ENCODE peak calls at places on chromosomes 2 and 18, in seven cellular contexts. Z is heart left ventricle; S is neural crest cell; U is transverse colon; G is activated naive CD4-positive, alpha-beta T cell treated with anti-CD3 and anti-CD28 coated beads for 36 hours; J is SK-N-SH; M is HFFc6. F is an unnamed sample.

GRCh38 chr18:68275616-68276015 is 439.3 kb downstream of the TMX3 start:
- DNase-seq in Z (no peak), S (no peak), U (no peak), G (no peak), J (no peak), M (peak; percentile 77), F (no peak)

GRCh38 chr2:287471-287885 is 413 bp downstream of the ALKAL2 start:
- DNase-seq in Z (no peak), S (no peak), U (peak; percentile 27), G (peak; percentile 7), J (peak; percentile 87), M (no peak), F (no peak)

GRCh38 chr18:56148373-56148772 is 490.0 kb downstream of the TXNL1 start:
- DNase-seq in Z (no peak), S (no peak), U (no peak), G (no peak), J (no peak), M (peak; percentile 86), F (no peak)

GRCh38 chr2:102753563-102754159 is 8.2 kb upstream of the TMEM182 start:
- DNase-seq in Z (no peak), S (peak; percentile 21), U (peak; percentile 13), G (peak; percentile 41), J (peak; percentile 18), M (peak; percentile 58), F (no peak)

GRCh38 chr2:218229239-218229638 is 12.2 kb downstream of the ARPC2 start:
- DNase-seq in Z (no peak), S (no peak), U (no peak), G (peak; percentile 66), J (no peak), M (peak; percentile 74), F (no peak)

GRCh38 chr18:44856157-44856556 is 175.5 kb downstream of the SETBP1 start:
- DNase-seq in Z (no peak), S (no peak), U (no peak), G (no peak), J (no peak), M (no peak), F (no peak)

GRCh38 chr18:21489119-21489750 is 111.3 kb downstream of the ESCO1 start:
- DNase-seq in Z (no peak), S (peak; percentile 24), U (peak; percentile 47), G (peak; percentile 52), J (peak; percentile 71), M (peak; percentile 33), F (no peak)

GRCh38 chr18:41967680-41968079 is 12.6 kb downstream of the PIK3C3 start:
- DNase-seq in Z (peak; percentile 33), S (no peak), U (no peak), G (no peak), J (no peak), M (no peak), F (no peak)

GRCh38 chr2:207067476-207067875 is 98.3 kb downstream of the KLF7 start:
- DNase-seq in Z (no peak), S (no peak), U (no peak), G (no peak), J (peak; percentile 62), M (no peak), F (no peak)

GRCh38 chr2:172927381-172928357 is 148.0 kb upstream of the MAP3K20 start:
- DNase-seq in Z (peak; percentile 46), S (no peak), U (no peak), G (no peak), J (no peak), M (peak; percentile 64), F (no peak)

GRCh38 chr2:200742426-200742825 is 69.3 kb upstream of the BZW1 start:
- DNase-seq in Z (peak; percentile 78), S (no peak), U (no peak), G (no peak), J (no peak), M (no peak), F (no peak)

GRCh38 chr2:193965263-193965662 is 1691.8 kb upstream of the SLC39A10 start:
- DNase-seq in Z (no peak), S (no peak), U (no peak), G (no peak), J (no peak), M (no peak), F (no peak)

GRCh38 chr2:217653240-217653639 is 349.6 kb downstream of the TNS1 start:
- DNase-seq in Z (peak; percentile 39), S (no peak), U (peak; percentile 23), G (no peak), J (no peak), M (peak; percentile 96), F (no peak)

GRCh38 chr2:9057939-9058761 is 54.7 kb upstream of the MBOAT2 start:
- DNase-seq in Z (no peak), S (no peak), U (no peak), G (no peak), J (no peak), M (peak; percentile 74), F (no peak)

GRCh38 chr2:181250691-181251090 is 206.5 kb upstream of the ITGA4 start:
- DNase-seq in Z (no peak), S (no peak), U (no peak), G (no peak), J (no peak), M (no peak), F (no peak)

GRCh38 chr18:23805898-23806297 is 116.6 kb downstream of the LAMA3 start:
- DNase-seq in Z (no peak), S (no peak), U (no peak), G (no peak), J (no peak), M (no peak), F (no peak)

GRCh38 chr2:142174176-142174575 is 43.4 kb upstream of the LRP1B start:
- DNase-seq in Z (no peak), S (no peak), U (no peak), G (no peak), J (no peak), M (no peak), F (no peak)

GRCh38 chr18:57087985-57088384 is 58.9 kb upstream of the BOD1L2 start:
- DNase-seq in Z (no peak), S (no peak), U (peak; percentile 14), G (no peak), J (no peak), M (no peak), F (no peak)

GRCh38 chr2:10384089-10384734 is 63.9 kb downstream of the ODC1 start:
- DNase-seq in Z (no peak), S (no peak), U (no peak), G (no peak), J (no peak), M (no peak), F (no peak)

GRCh38 chr2:39068757-39069515 is 51.9 kb downstream of the SOS1 start:
- DNase-seq in Z (no peak), S (no peak), U (no peak), G (peak; percentile 22), J (no peak), M (peak; percentile 7), F (no peak)

GRCh38 chr18:26215247-26215970 is 10.8 kb upstream of the TAF4B start:
- DNase-seq in Z (no peak), S (no peak), U (no peak), G (peak; percentile 82), J (no peak), M (no peak), F (no peak)

GRCh38 chr2:205835251-205835900 is 153.1 kb downstream of the NRP2 start:
- DNase-seq in Z (no peak), S (no peak), U (no peak), G (no peak), J (no peak), M (no peak), F (no peak)

GRCh38 chr2:41999882-42000281 is 47.9 kb upstream of the PKDCC start:
- DNase-seq in Z (no peak), S (no peak), U (no peak), G (no peak), J (no peak), M (no peak), F (no peak)

F was measured in mesenteric fat pad.